ENCODE peak calls at places on chromosomes 13 and 19, in eight cellular contexts. W is lower lobe of right lung; C is activated CD4-positive, alpha-beta T cell treated with anti-CD3 and anti-CD28 coated beads for 36 hours; D is naive thymus-derived CD4-positive, alpha-beta T cell; Y is pancreas; P is gastroesophageal sphincter; Z is heart right ventricle; X is T-helper 17 cell. K is an unnamed sample.

GRCh38 chr13:20465218-20465879 is 60.3 kb downstream of the CRYL1 start:
- ATAC-seq in D (no peak), C (no peak), P (peak), X (no peak), Y (peak), Z (peak), W (peak), K (no peak)

GRCh38 chr19:17872251-17873001 is 681 bp downstream of the SLC5A5 start:
- ATAC-seq in P (no peak), D (peak), Y (no peak), C (peak), W (peak), Z (no peak), X (peak), K (no peak)

GRCh38 chr13:48892311-48892710 is 83.4 kb upstream of the FNDC3A start:
- ATAC-seq in Y (peak), C (peak), X (no peak), P (no peak), D (peak), W (no peak), Z (peak), K (peak)

GRCh38 chr19:30116984-30117555 is 175.0 kb downstream of the URI1 start:
- ATAC-seq in X (no peak), Y (peak), P (no peak), D (no peak), W (no peak), C (no peak), Z (no peak), K (no peak)

GRCh38 chr19:35254341-35255297 is 5.8 kb downstream of the LSR start:
- ATAC-seq in Y (no peak), W (no peak), Z (peak), X (no peak), P (no peak), D (no peak), C (no peak), K (no peak)

GRCh38 chr19:42068756-42069571 is 1.0 kb downstream of the GRIK5 start:
- ATAC-seq in D (peak), C (no peak), W (no peak), Z (no peak), P (peak), Y (peak), X (no peak), K (no peak)

GRCh38 chr19:19505669-19506326 is 9.6 kb downstream of the TSSK6 start:
- ATAC-seq in C (no peak), P (no peak), Z (no peak), Y (no peak), X (no peak), D (no peak), W (no peak), K (no peak)

GRCh38 chr13:110354209-110354627 is 47.1 kb downstream of the COL4A2 start:
- ATAC-seq in C (no peak), Z (no peak), Y (no peak), P (no peak), D (no peak), W (no peak), X (no peak), K (no peak)

GRCh38 chr19:38047641-38048040 is 140.6 kb downstream of the SIPA1L3 start:
- ATAC-seq in P (no peak), Z (no peak), D (no peak), Y (no peak), X (no peak), W (no peak), C (no peak), K (no peak)

GRCh38 chr13:109727251-109727650 is 59.1 kb downstream of the IRS2 start:
- ATAC-seq in P (no peak), Y (no peak), X (no peak), C (no peak), W (no peak), Z (no peak), D (no peak), K (no peak)

GRCh38 chr19:53810891-53811290 is 13.2 kb downstream of the NLRP12 start:
- ATAC-seq in P (no peak), X (no peak), W (no peak), Y (no peak), Z (no peak), C (no peak), D (no peak), K (no peak)

GRCh38 chr19:953501-954271 is 27.9 kb downstream of the ARID3A start:
- ATAC-seq in Z (no peak), C (no peak), P (no peak), X (no peak), W (no peak), Y (no peak), D (no peak), K (no peak)

GRCh38 chr19:45402469-45403070 is 2.3 kb downstream of the PPP1R13L start:
- ATAC-seq in W (no peak), D (no peak), Y (peak), P (no peak), Z (peak), C (no peak), X (no peak), K (no peak)

GRCh38 chr19:12800873-12801465 is 631 bp downstream of the PRDX2 start:
- ATAC-seq in D (no peak), X (peak), Z (peak), W (peak), Y (peak), C (peak), P (peak), K (no peak)

GRCh38 chr19:10603873-10604459 is 16.9 kb upstream of the AP1M2 start:
- ATAC-seq in P (no peak), Z (no peak), X (peak), D (peak), W (peak), Y (no peak), C (peak), K (peak)

GRCh38 chr13:41007359-41008118 is 11.6 kb downstream of the ELF1 start:
- ATAC-seq in Z (no peak), P (no peak), C (peak), D (peak), W (peak), Y (peak), X (no peak), K (peak)

GRCh38 chr13:113938716-113939115 is 35.2 kb downstream of the C13orf46 start:
- ATAC-seq in W (no peak), C (no peak), X (no peak), D (no peak), Z (peak), Y (peak), P (no peak), K (no peak)

GRCh38 chr13:98918771-98919170 is 59.1 kb downstream of the DOCK9 start:
- ATAC-seq in Z (no peak), P (no peak), C (peak), Y (no peak), X (peak), W (no peak), D (peak), K (no peak)

GRCh38 chr13:49620170-49620621 is 8.1 kb upstream of the ARL11 start:
- ATAC-seq in D (no peak), W (no peak), P (no peak), C (peak), Z (no peak), X (no peak), Y (no peak), K (peak)

GRCh38 chr19:31613683-31614219 is 264.5 kb upstream of the TSHZ3 start:
- ATAC-seq in D (no peak), Y (peak), P (no peak), Z (peak), W (peak), C (no peak), X (no peak), K (no peak)

GRCh38 chr13:74047925-74048324 is 86.3 kb downstream of the KLF12 start:
- ATAC-seq in D (no peak), P (no peak), Z (peak), Y (no peak), W (peak), X (no peak), C (no peak), K (no peak)

GRCh38 chr19:1587872-1588271 is 4.8 kb downstream of the MBD3 start:
- ATAC-seq in W (no peak), P (no peak), Y (no peak), Z (no peak), D (no peak), X (no peak), C (no peak), K (no peak)

GRCh38 chr13:109151255-109151654 is 521.8 kb downstream of the MYO16 start:
- ATAC-seq in P (no peak), D (no peak), Z (no peak), W (no peak), X (no peak), C (no peak), Y (no peak), K (no peak)

GRCh38 chr19:45177817-45178261 is at the start of gene TRAPPC6A:
- ATAC-seq in P (peak), X (no peak), Y (peak), C (no peak), W (peak), D (peak), Z (no peak), K (peak)

GRCh38 chr19:56091751-56092546 is 29.1 kb downstream of the ZNF787 start:
- ATAC-seq in W (no peak), Z (no peak), Y (no peak), C (no peak), X (peak), D (peak), P (no peak), K (no peak)

GRCh38 chr19:14786421-14786851 is 8.1 kb upstream of the ADGRE2 start:
- ATAC-seq in W (peak), Y (peak), C (no peak), P (no peak), Z (no peak), X (no peak), D (no peak), K (no peak)

GRCh38 chr13:98525452-98525851 is 51.5 kb downstream of the STK24 start:
- ATAC-seq in P (no peak), W (no peak), C (no peak), Y (no peak), Z (no peak), X (no peak), D (no peak), K (no peak)

GRCh38 chr19:15448778-15449619 is 757 bp downstream of the WIZ start:
- ATAC-seq in P (no peak), W (no peak), Z (no peak), D (no peak), C (no peak), Y (no peak), X (no peak), K (peak)